ENCODE peak calls at places on chromosomes 16 and 17, in six cellular contexts. V is H1, F is IMR-90, P is H9, H is mesenchymal stem cell, I is trophoblast cell. D is an unnamed sample.

GRCh38 chr16:50685456-50686058 is 4.4 kb upstream of the SNX20 start:
- DNase-seq in V (no peak), F (no peak), P (no peak), H (no peak), I (peak), D (no peak)

GRCh38 chr17:49819651-49820050 is 28.2 kb downstream of the TAC4 start:
- DNase-seq in V (no peak), F (no peak), P (no peak), H (no peak), I (no peak), D (no peak)

GRCh38 chr16:87410530-87410929 is 18.4 kb downstream of the MAP1LC3B start:
- DNase-seq in V (no peak), F (no peak), P (no peak), H (no peak), I (no peak), D (no peak)

GRCh38 chr16:65523258-65523950 is 401.5 kb upstream of the CDH11 start:
- DNase-seq in V (no peak), F (no peak), P (no peak), H (no peak), I (no peak), D (peak)

GRCh38 chr17:69898606-69899005 is 176.4 kb upstream of the KCNJ16 start:
- DNase-seq in V (no peak), F (no peak), P (no peak), H (no peak), I (peak), D (no peak)

GRCh38 chr16:293043-293775 is 10.2 kb downstream of the PDIA2 start:
- DNase-seq in V (no peak), F (no peak), P (no peak), H (no peak), I (no peak), D (no peak)

GRCh38 chr16:80667925-80668324 is 127.1 kb downstream of the DYNLRB2 start:
- DNase-seq in V (no peak), F (no peak), P (no peak), H (no peak), I (no peak), D (no peak)

GRCh38 chr17:41516147-41516827 is 2.4 kb downstream of the KRT15 start:
- DNase-seq in V (no peak), F (no peak), P (no peak), H (no peak), I (no peak), D (no peak)

DNA sequence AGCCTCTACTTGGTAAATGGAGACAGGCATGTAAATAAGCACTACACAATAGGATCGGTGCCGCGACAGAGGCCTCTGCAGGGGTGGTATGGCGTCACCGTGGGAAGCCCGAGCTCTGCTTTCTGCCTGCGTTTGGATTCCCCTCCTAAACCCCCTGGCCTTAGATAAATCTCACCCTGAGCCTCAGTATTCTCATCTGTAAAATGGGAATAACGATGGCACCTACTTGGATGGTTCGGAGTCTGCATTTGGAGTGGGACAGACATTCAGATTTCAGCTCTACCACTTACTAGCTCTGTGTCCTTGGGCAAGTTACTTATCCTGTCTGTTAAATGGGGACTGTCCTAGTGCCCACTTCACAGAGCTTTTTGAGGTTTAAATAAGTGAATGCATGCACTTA is 42.8 kb upstream of the TNRC6A start:
- DNase-seq in V (no peak), F (no peak), P (no peak), H (no peak), I (no peak), D (no peak)
- H3K9ac ChIP-seq in V (no peak), F (no peak), P (no peak), H (peak), I (no peak), D (no peak)

GRCh38 chr16:77853125-77853524 is 64.8 kb downstream of the VAT1L start:
- DNase-seq in V (no peak), F (no peak), P (no peak), H (no peak), I (no peak), D (no peak)
- H3K14ac ChIP-seq in V (no peak), F (no peak), P (no peak), H (no peak), I (no peak), D (no peak)

GRCh38 chr17:17934214-17934613 is 38.0 kb downstream of the TOM1L2 start:
- DNase-seq in V (no peak), F (no peak), P (no peak), H (no peak), I (no peak), D (no peak)

GRCh38 chr17:17934796-17935195 is 37.4 kb downstream of the TOM1L2 start:
- DNase-seq in V (no peak), F (no peak), P (no peak), H (no peak), I (peak), D (no peak)

GRCh38 chr17:17933775-17934174 is 38.4 kb downstream of the TOM1L2 start:
- DNase-seq in V (no peak), F (peak), P (no peak), H (peak), I (no peak), D (no peak)

GRCh38 chr17:17937450-17937849 is 34.8 kb downstream of the TOM1L2 start:
- DNase-seq in V (no peak), F (peak), P (no peak), H (peak), I (peak), D (no peak)

GRCh38 chr17:17935321-17936271 is 36.6 kb downstream of the TOM1L2 start:
- DNase-seq in V (no peak), F (peak), P (no peak), H (peak), I (peak), D (no peak)
- H3K23ac ChIP-seq in V (no peak), F (peak), P (no peak), H (peak), I (no peak), D (no peak)

GRCh38 chr17:46928472-46929261 is 5.7 kb downstream of the GOSR2 start:
- DNase-seq in V (no peak), F (no peak), P (no peak), H (peak), I (no peak), D (no peak)

GRCh38 chr17:46931596-46931995 is 8.6 kb downstream of the GOSR2 start:
- DNase-seq in V (no peak), F (no peak), P (no peak), H (no peak), I (no peak), D (no peak)

GRCh38 chr17:46925185-46925858 is 2.4 kb downstream of the GOSR2 start:
- DNase-seq in V (no peak), F (no peak), P (no peak), H (no peak), I (no peak), D (no peak)

GRCh38 chr17:46930083-46930482 is 7.1 kb downstream of the GOSR2 start:
- DNase-seq in V (no peak), F (no peak), P (no peak), H (no peak), I (no peak), D (no peak)

DNA sequence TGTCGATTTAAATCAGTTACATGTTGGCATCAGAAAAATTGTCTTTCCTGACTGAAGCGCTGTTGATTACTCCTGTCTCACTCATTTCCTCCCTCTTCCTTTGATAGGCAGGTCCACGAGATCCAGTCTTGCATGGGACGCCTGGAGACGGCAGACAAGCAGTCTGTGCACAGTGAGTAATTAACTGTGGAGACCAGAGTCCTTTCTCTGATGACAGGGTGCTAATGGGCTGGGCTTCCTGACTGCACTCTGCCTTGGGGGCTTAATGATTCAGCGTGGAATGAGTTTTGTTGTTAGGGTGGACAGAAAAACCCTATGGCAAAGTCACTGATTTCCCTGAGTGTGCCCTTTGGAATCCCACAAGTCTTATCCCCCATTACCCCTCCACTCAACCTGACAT is 6.5 kb downstream of the GOSR2 start:
- DNase-seq in V (no peak), F (peak), P (no peak), H (peak), I (peak), D (no peak)
- H3K9ac ChIP-seq in V (no peak), F (no peak), P (no peak), H (peak), I (no peak), D (no peak)

GRCh38 chr17:60767744-60768308 is 90.2 kb downstream of the BCAS3 start:
- DNase-seq in V (no peak), F (no peak), P (no peak), H (no peak), I (peak), D (no peak)

GRCh38 chr17:60766778-60767190 is 89.1 kb downstream of the BCAS3 start:
- DNase-seq in V (no peak), F (no peak), P (peak), H (no peak), I (no peak), D (no peak)

GRCh38 chr17:60769327-60769726 is 91.7 kb downstream of the BCAS3 start:
- DNase-seq in V (no peak), F (no peak), P (no peak), H (no peak), I (no peak), D (no peak)

GRCh38 chr17:60773552-60773951 is 95.9 kb downstream of the BCAS3 start:
- DNase-seq in V (no peak), F (no peak), P (no peak), H (no peak), I (no peak), D (no peak)

GRCh38 chr17:60770946-60771422 is 93.3 kb downstream of the BCAS3 start:
- DNase-seq in V (no peak), F (no peak), P (no peak), H (no peak), I (no peak), D (no peak)
- H3K14ac ChIP-seq in V (no peak), F (no peak), P (no peak), H (no peak), I (no peak), D (no peak)

DNA sequence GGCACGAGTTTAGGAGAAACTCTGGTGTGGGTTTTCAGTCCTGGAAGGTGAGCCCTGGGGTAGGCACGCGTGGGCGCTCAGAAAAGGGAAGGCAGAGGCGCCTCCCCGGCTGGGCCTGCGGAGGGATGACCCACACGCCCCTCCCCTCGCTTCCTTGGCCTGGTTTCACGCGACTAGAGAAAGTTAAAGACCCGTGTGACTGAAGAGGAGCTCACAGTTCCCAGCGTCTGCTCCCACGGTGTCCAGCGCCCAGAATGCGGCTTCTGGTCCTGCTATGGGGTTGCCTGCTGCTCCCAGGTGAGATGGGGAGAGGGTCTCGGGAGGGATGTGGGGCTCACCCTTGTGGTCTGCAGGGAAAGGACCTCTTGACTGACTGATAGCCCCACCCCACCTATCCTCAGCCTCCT is at the start of gene CD300LG:
- DNase-seq in V (no peak), F (no peak), P (peak), H (no peak), I (no peak), D (no peak)
- H3K23ac ChIP-seq in V (no peak), F (no peak), P (no peak), H (peak), I (no peak), D (peak)

DNA sequence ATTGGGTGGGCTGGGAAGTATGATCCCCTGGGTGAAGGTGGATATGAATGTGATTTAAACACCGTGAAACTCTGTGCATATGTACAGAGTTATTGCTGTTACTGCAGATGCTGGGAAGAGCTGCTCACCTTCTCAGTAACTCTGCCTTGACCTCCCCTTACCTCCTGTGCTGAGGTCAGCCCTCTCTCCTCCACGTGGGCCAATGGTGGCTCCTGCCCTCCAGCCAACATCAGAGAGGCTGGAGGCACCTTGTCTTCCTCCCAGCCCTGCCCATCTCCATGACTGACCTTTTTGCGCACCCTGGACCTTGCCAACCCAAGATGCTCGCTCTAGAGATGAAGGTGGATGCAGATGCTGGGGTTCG is 387 bp upstream of the ASB16 start:
- DNase-seq in V (no peak), F (no peak), P (no peak), H (no peak), I (no peak), D (no peak)
- H3K9ac ChIP-seq in V (no peak), F (no peak), P (no peak), H (peak), I (no peak), D (peak)

D was measured in neuronal stem cell.